ENCODE peak calls at places on chromosomes 11 and 22, in nine cellular contexts. One of them, this sample, is unnamed. For H3K27me3, the result is how much of the 10 kb centered on the place peaks cover.

GRCh38 chr11:27933992-27934829 is 173.7 kb downstream of the KIF18A start:
- DNase-seq in Peyer's patch: no peak
- DNase-seq in PC-9: peak
- DNase-seq in ovary: no peak
- DNase-seq in pancreas: no peak
- DNase-seq in psoas muscle: no peak
- DNase-seq in mesendoderm: peak
- DNase-seq in lower lobe of right lung: no peak
- DNase-seq in IMR-90: peak
- DNase-seq in this sample: no peak

GRCh38 chr11:19512621-19513020 is 200.0 kb upstream of the NAV2 start:
- DNase-seq in pancreas: no peak
- DNase-seq in Peyer's patch: no peak
- DNase-seq in IMR-90: no peak
- DNase-seq in ovary: no peak
- DNase-seq in lower lobe of right lung: no peak
- DNase-seq in psoas muscle: no peak
- DNase-seq in PC-9: no peak
- DNase-seq in mesendoderm: no peak
- DNase-seq in this sample: no peak

GRCh38 chr11:113818426-113818825 is 38.8 kb downstream of the CLDN25 start:
- DNase-seq in PC-9: no peak
- DNase-seq in pancreas: no peak
- DNase-seq in psoas muscle: no peak
- DNase-seq in Peyer's patch: no peak
- DNase-seq in ovary: no peak
- DNase-seq in mesendoderm: no peak
- DNase-seq in lower lobe of right lung: no peak
- DNase-seq in IMR-90: no peak
- DNase-seq in this sample: no peak

GRCh38 chr11:47711816-47712215 is 3.4 kb downstream of the AGBL2 start:
- DNase-seq in mesendoderm: no peak
- DNase-seq in ovary: no peak
- DNase-seq in pancreas: no peak
- DNase-seq in PC-9: no peak
- DNase-seq in lower lobe of right lung: no peak
- DNase-seq in psoas muscle: no peak
- DNase-seq in Peyer's patch: no peak
- DNase-seq in IMR-90: no peak
- DNase-seq in this sample: no peak

GRCh38 chr11:103889679-103890078 is 146.8 kb upstream of the DDI1 start:
- DNase-seq in psoas muscle: no peak
- DNase-seq in Peyer's patch: no peak
- DNase-seq in ovary: no peak
- DNase-seq in PC-9: no peak
- DNase-seq in pancreas: no peak
- DNase-seq in lower lobe of right lung: no peak
- DNase-seq in IMR-90: peak
- DNase-seq in mesendoderm: no peak
- DNase-seq in this sample: no peak

GRCh38 chr11:124085583-124085982 is 29.7 kb upstream of the VWA5A start:
- DNase-seq in Peyer's patch: no peak
- DNase-seq in lower lobe of right lung: no peak
- DNase-seq in mesendoderm: no peak
- DNase-seq in IMR-90: peak
- DNase-seq in psoas muscle: no peak
- DNase-seq in ovary: no peak
- DNase-seq in PC-9: no peak
- DNase-seq in pancreas: no peak
- DNase-seq in this sample: no peak

GRCh38 chr11:103546236-103546635 is 437.0 kb downstream of the DYNC2H1 start:
- DNase-seq in IMR-90: peak
- DNase-seq in pancreas: no peak
- DNase-seq in Peyer's patch: no peak
- DNase-seq in psoas muscle: no peak
- DNase-seq in lower lobe of right lung: no peak
- DNase-seq in ovary: no peak
- DNase-seq in PC-9: no peak
- DNase-seq in mesendoderm: no peak
- DNase-seq in this sample: no peak

GRCh38 chr22:34111210-34111824 is 191.0 kb upstream of the LARGE1 start:
- DNase-seq in mesendoderm: peak
- DNase-seq in Peyer's patch: no peak
- DNase-seq in lower lobe of right lung: no peak
- DNase-seq in PC-9: peak
- DNase-seq in ovary: peak
- DNase-seq in pancreas: peak
- DNase-seq in psoas muscle: no peak
- DNase-seq in IMR-90: no peak
- DNase-seq in this sample: peak

GRCh38 chr22:46267431-46268279 is at the start of gene TTC38:
- DNase-seq in lower lobe of right lung: peak
- DNase-seq in pancreas: peak
- DNase-seq in Peyer's patch: peak
- DNase-seq in ovary: peak
- DNase-seq in psoas muscle: peak
- DNase-seq in PC-9: peak
- DNase-seq in IMR-90: peak
- DNase-seq in mesendoderm: peak
- DNase-seq in this sample: peak

GRCh38 chr22:46272196-46272595 is 4.4 kb downstream of the TTC38 start:
- DNase-seq in ovary: no peak
- DNase-seq in PC-9: no peak
- DNase-seq in mesendoderm: no peak
- DNase-seq in Peyer's patch: peak
- DNase-seq in lower lobe of right lung: no peak
- DNase-seq in pancreas: no peak
- DNase-seq in IMR-90: no peak
- DNase-seq in psoas muscle: no peak
- DNase-seq in this sample: no peak

GRCh38 chr22:46272762-46273431 is 5.1 kb downstream of the TTC38 start:
- DNase-seq in PC-9: no peak
- DNase-seq in ovary: no peak
- DNase-seq in lower lobe of right lung: no peak
- DNase-seq in mesendoderm: no peak
- DNase-seq in psoas muscle: no peak
- DNase-seq in pancreas: no peak
- DNase-seq in IMR-90: no peak
- DNase-seq in Peyer's patch: peak
- DNase-seq in this sample: no peak

GRCh38 chr22:46273432-46274148 is 5.8 kb downstream of the TTC38 start:
- DNase-seq in mesendoderm: no peak
- DNase-seq in Peyer's patch: peak
- DNase-seq in lower lobe of right lung: no peak
- DNase-seq in IMR-90: no peak
- DNase-seq in pancreas: no peak
- DNase-seq in ovary: no peak
- DNase-seq in psoas muscle: no peak
- DNase-seq in PC-9: no peak
- DNase-seq in this sample: no peak

GRCh38 chr22:46269564-46269963 is 1.8 kb downstream of the TTC38 start:
- DNase-seq in lower lobe of right lung: no peak
- DNase-seq in Peyer's patch: peak
- DNase-seq in pancreas: no peak
- DNase-seq in mesendoderm: no peak
- DNase-seq in PC-9: no peak
- DNase-seq in psoas muscle: no peak
- DNase-seq in IMR-90: no peak
- DNase-seq in ovary: no peak
- DNase-seq in this sample: no peak
- H3K4me3 ChIP-seq in lower lobe of right lung: no peak
- H3K4me3 ChIP-seq in Peyer's patch: peak
- H3K4me3 ChIP-seq in pancreas: no peak
- H3K4me3 ChIP-seq in mesendoderm: no peak
- H3K4me3 ChIP-seq in PC-9: no peak
- H3K4me3 ChIP-seq in psoas muscle: peak
- H3K4me3 ChIP-seq in IMR-90: no peak
- H3K4me3 ChIP-seq in ovary: no peak
- H3K4me3 ChIP-seq in this sample: no peak

GRCh38 chr22:36855478-36855877 is 5.3 kb upstream of the NCF4 start:
- DNase-seq in mesendoderm: no peak
- DNase-seq in ovary: no peak
- DNase-seq in lower lobe of right lung: no peak
- DNase-seq in pancreas: no peak
- DNase-seq in PC-9: no peak
- DNase-seq in psoas muscle: no peak
- DNase-seq in Peyer's patch: no peak
- DNase-seq in IMR-90: no peak
- DNase-seq in this sample: no peak

GRCh38 chr22:36850016-36850415 is 10.8 kb upstream of the NCF4 start:
- DNase-seq in IMR-90: no peak
- DNase-seq in mesendoderm: no peak
- DNase-seq in psoas muscle: no peak
- DNase-seq in lower lobe of right lung: no peak
- DNase-seq in PC-9: no peak
- DNase-seq in pancreas: no peak
- DNase-seq in Peyer's patch: no peak
- DNase-seq in ovary: no peak
- DNase-seq in this sample: no peak

GRCh38 chr22:36850682-36851081 is 10.1 kb upstream of the NCF4 start:
- DNase-seq in pancreas: no peak
- DNase-seq in lower lobe of right lung: no peak
- DNase-seq in ovary: no peak
- DNase-seq in PC-9: no peak
- DNase-seq in psoas muscle: no peak
- DNase-seq in mesendoderm: no peak
- DNase-seq in IMR-90: no peak
- DNase-seq in Peyer's patch: no peak
- DNase-seq in this sample: no peak

GRCh38 chr22:36853407-36854099 is 7.3 kb upstream of the NCF4 start:
- DNase-seq in ovary: no peak
- DNase-seq in PC-9: peak
- DNase-seq in mesendoderm: peak
- DNase-seq in pancreas: peak
- DNase-seq in Peyer's patch: no peak
- DNase-seq in psoas muscle: peak
- DNase-seq in IMR-90: peak
- DNase-seq in lower lobe of right lung: peak
- DNase-seq in this sample: peak

GRCh38 chr22:36852056-36852973 is 8.5 kb upstream of the NCF4 start:
- DNase-seq in IMR-90: no peak
- DNase-seq in Peyer's patch: no peak
- DNase-seq in psoas muscle: no peak
- DNase-seq in lower lobe of right lung: no peak
- DNase-seq in ovary: no peak
- DNase-seq in PC-9: no peak
- DNase-seq in pancreas: no peak
- DNase-seq in mesendoderm: no peak
- DNase-seq in this sample: no peak
- H3K27me3 ChIP-seq in IMR-90: under half
- H3K27me3 ChIP-seq in Peyer's patch: under half
- H3K27me3 ChIP-seq in psoas muscle: under half
- H3K27me3 ChIP-seq in lower lobe of right lung: under half
- H3K27me3 ChIP-seq in ovary: under half
- H3K27me3 ChIP-seq in PC-9: under half
- H3K27me3 ChIP-seq in pancreas: under half
- H3K27me3 ChIP-seq in mesendoderm: under half
- H3K27me3 ChIP-seq in this sample: under half

DNA sequence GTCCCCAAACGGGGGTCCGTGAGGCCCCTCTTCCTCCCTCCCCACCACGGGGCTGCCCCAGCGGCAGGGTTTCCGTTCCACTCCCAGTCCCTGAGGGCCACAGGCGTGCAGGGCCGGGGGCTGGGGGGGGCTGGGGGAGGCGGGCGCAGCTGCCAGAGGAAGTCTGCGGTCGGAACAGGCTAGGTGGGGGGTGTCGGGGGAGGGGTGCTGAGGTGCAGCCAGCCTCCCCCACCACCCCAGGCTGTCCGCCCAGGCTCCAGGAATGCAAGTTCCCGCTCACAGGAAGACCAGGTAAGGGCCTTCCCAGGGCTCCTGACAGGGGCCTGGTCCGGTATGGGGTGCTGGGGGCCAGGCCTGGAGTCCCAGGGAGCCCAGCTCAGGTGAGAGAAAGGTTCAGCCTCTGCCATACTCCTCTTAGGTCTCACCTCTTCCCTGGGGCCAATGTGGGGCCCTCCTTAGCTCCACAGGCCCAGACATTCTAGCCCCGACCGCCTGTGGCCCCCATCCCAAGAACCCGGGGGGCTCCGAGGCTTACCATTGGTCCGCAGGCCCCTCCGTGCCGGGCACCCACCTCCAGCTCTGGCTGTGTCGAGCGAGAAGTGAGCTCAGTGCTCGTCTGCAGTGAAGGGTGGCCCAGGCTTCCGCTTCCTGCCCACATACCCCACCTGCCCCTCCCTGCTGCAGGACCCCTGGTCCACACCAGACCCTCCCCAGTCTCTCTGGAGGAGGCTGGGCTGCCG is at the start of gene PTPRCAP:
- DNase-seq in pancreas: peak
- DNase-seq in mesendoderm: peak
- DNase-seq in Peyer's patch: no peak
- DNase-seq in PC-9: no peak
- DNase-seq in IMR-90: no peak
- DNase-seq in psoas muscle: no peak
- DNase-seq in lower lobe of right lung: no peak
- DNase-seq in ovary: peak
- DNase-seq in this sample: no peak
- H3K4me3 ChIP-seq in pancreas: no peak
- H3K4me3 ChIP-seq in mesendoderm: no peak
- H3K4me3 ChIP-seq in Peyer's patch: peak
- H3K4me3 ChIP-seq in PC-9: no peak
- H3K4me3 ChIP-seq in IMR-90: no peak
- H3K4me3 ChIP-seq in psoas muscle: no peak
- H3K4me3 ChIP-seq in lower lobe of right lung: peak
- H3K4me3 ChIP-seq in ovary: no peak
- H3K4me3 ChIP-seq in this sample: no peak

GRCh38 chr22:23373601-23374000 is 193.3 kb downstream of the BCR start:
- DNase-seq in pancreas: no peak
- DNase-seq in PC-9: no peak
- DNase-seq in psoas muscle: no peak
- DNase-seq in mesendoderm: no peak
- DNase-seq in Peyer's patch: no peak
- DNase-seq in IMR-90: no peak
- DNase-seq in lower lobe of right lung: no peak
- DNase-seq in ovary: no peak
- DNase-seq in this sample: no peak

GRCh38 chr22:23380230-23380573 is 199.9 kb downstream of the IGLL1 start:
- DNase-seq in psoas muscle: no peak
- DNase-seq in lower lobe of right lung: no peak
- DNase-seq in ovary: no peak
- DNase-seq in PC-9: no peak
- DNase-seq in IMR-90: no peak
- DNase-seq in pancreas: no peak
- DNase-seq in mesendoderm: no peak
- DNase-seq in Peyer's patch: no peak
- DNase-seq in this sample: peak

GRCh38 chr22:23376256-23376655 is 195.9 kb downstream of the BCR start:
- DNase-seq in mesendoderm: peak
- DNase-seq in PC-9: peak
- DNase-seq in lower lobe of right lung: no peak
- DNase-seq in pancreas: peak
- DNase-seq in Peyer's patch: peak
- DNase-seq in IMR-90: no peak
- DNase-seq in ovary: no peak
- DNase-seq in psoas muscle: no peak
- DNase-seq in this sample: peak

GRCh38 chr22:23377767-23378166 is 197.5 kb downstream of the BCR start:
- DNase-seq in PC-9: no peak
- DNase-seq in psoas muscle: no peak
- DNase-seq in lower lobe of right lung: no peak
- DNase-seq in IMR-90: no peak
- DNase-seq in ovary: no peak
- DNase-seq in pancreas: no peak
- DNase-seq in mesendoderm: no peak
- DNase-seq in Peyer's patch: no peak
- DNase-seq in this sample: no peak

GRCh38 chr22:23375031-23375827 is 194.9 kb downstream of the BCR start:
- DNase-seq in mesendoderm: no peak
- DNase-seq in Peyer's patch: no peak
- DNase-seq in pancreas: no peak
- DNase-seq in PC-9: no peak
- DNase-seq in psoas muscle: no peak
- DNase-seq in lower lobe of right lung: no peak
- DNase-seq in IMR-90: no peak
- DNase-seq in ovary: no peak
- DNase-seq in this sample: no peak
- H3K27me3 ChIP-seq in mesendoderm: under half
- H3K27me3 ChIP-seq in Peyer's patch: under half
- H3K27me3 ChIP-seq in pancreas: under half
- H3K27me3 ChIP-seq in PC-9: half or more
- H3K27me3 ChIP-seq in psoas muscle: under half
- H3K27me3 ChIP-seq in lower lobe of right lung: under half
- H3K27me3 ChIP-seq in IMR-90: under half
- H3K27me3 ChIP-seq in ovary: under half
- H3K27me3 ChIP-seq in this sample: under half

This sample was measured in SJCRH30.